ENCODE peak calls at places on chromosomes 3 and 15, in eight cellular contexts. C is IMR-90, M is stomach, B is suprapubic skin, N is tibial nerve, A is uterus, U is spleen, T is NB4. J is an unnamed sample.

GRCh38 chr15:64903331-64903950 is 8.3 kb upstream of the ANKDD1A start:
- DNase-seq in T (no peak), N (no peak), M (no peak), B (no peak), C (no peak), U (no peak), A (no peak), J (no peak)

GRCh38 chr3:183393625-183394024 is 34.8 kb downstream of the MCF2L2 start:
- DNase-seq in M (no peak), T (no peak), N (no peak), C (no peak), A (no peak), B (no peak), U (no peak), J (no peak)

GRCh38 chr15:48395532-48396011 is 64.3 kb downstream of the DUT start:
- DNase-seq in M (no peak), A (peak), U (no peak), B (peak), N (peak), T (no peak), C (peak), J (peak)

GRCh38 chr15:67067930-67068542 is 2.6 kb downstream of the SMAD3 start:
- DNase-seq in T (no peak), A (no peak), U (no peak), N (no peak), B (no peak), M (no peak), C (peak), J (no peak)

GRCh38 chr3:74139648-74140047 is 474.8 kb downstream of the CNTN3 start:
- DNase-seq in C (no peak), A (no peak), T (no peak), N (no peak), U (no peak), B (no peak), M (no peak), J (no peak)

GRCh38 chr15:69034352-69034751 is 19.9 kb downstream of the NOX5 start:
- DNase-seq in B (no peak), T (peak), C (peak), M (no peak), U (no peak), A (no peak), N (no peak), J (peak)

GRCh38 chr15:66459818-66460615 is 37.5 kb downstream of the SNAPC5 start:
- DNase-seq in B (peak), U (no peak), M (no peak), N (no peak), C (peak), A (no peak), T (no peak), J (peak)

GRCh38 chr3:99548674-99549073 is 89.7 kb upstream of the COL8A1 start:
- DNase-seq in T (no peak), U (no peak), B (no peak), C (no peak), A (no peak), N (no peak), M (no peak), J (no peak)

GRCh38 chr15:41940441-41940857 is 31.9 kb downstream of the EHD4 start:
- DNase-seq in M (no peak), N (no peak), U (no peak), C (peak), B (peak), A (no peak), T (no peak), J (no peak)

GRCh38 chr3:155744091-155744625 is 713 bp downstream of the PLCH1 start:
- DNase-seq in U (peak), N (no peak), T (peak), B (no peak), C (peak), M (peak), A (no peak), J (peak)

GRCh38 chr3:15628967-15629366 is 27.4 kb downstream of the BTD start:
- DNase-seq in A (no peak), T (no peak), B (no peak), N (no peak), U (no peak), M (no peak), C (no peak), J (no peak)

GRCh38 chr3:13032206-13032605 is 41.0 kb downstream of the IQSEC1 start:
- DNase-seq in M (no peak), C (no peak), B (no peak), A (no peak), N (no peak), T (no peak), U (peak), J (no peak)

GRCh38 chr3:65979152-65979551 is 59.6 kb downstream of the MAGI1 start:
- DNase-seq in B (no peak), C (peak), M (no peak), U (no peak), N (peak), A (no peak), T (no peak), J (no peak)

GRCh38 chr15:67413770-67414429 is 107.0 kb upstream of the C15orf61 start:
- DNase-seq in C (peak), U (no peak), T (no peak), M (no peak), B (no peak), A (no peak), N (no peak), J (peak)

GRCh38 chr15:89863918-89864317 is 29.9 kb downstream of the AP3S2 start:
- DNase-seq in N (no peak), U (no peak), M (no peak), T (no peak), B (no peak), A (no peak), C (no peak), J (no peak)

GRCh38 chr15:89870688-89871288 is 23.0 kb downstream of the AP3S2 start:
- DNase-seq in A (no peak), N (no peak), B (no peak), U (no peak), M (no peak), T (no peak), C (no peak), J (no peak)

GRCh38 chr15:89860851-89861360 is 32.9 kb downstream of the AP3S2 start:
- DNase-seq in U (no peak), C (no peak), B (no peak), N (no peak), M (no peak), T (no peak), A (no peak), J (no peak)

GRCh38 chr15:89860446-89860845 is 33.3 kb downstream of the AP3S2 start:
- DNase-seq in U (no peak), N (no peak), A (no peak), T (no peak), B (no peak), M (no peak), C (no peak), J (no peak)

GRCh38 chr15:89864958-89865739 is 28.6 kb downstream of the AP3S2 start:
- DNase-seq in U (no peak), T (no peak), B (no peak), C (no peak), M (no peak), A (no peak), N (no peak), J (no peak)
- TF ChIP-seq POLR2A in U (no peak), T (no peak), B (no peak), C (no peak), M (no peak), A (no peak), N (no peak), J (no peak)

GRCh38 chr3:51391566-51392300 is 648 bp downstream of the RBM15B start:
- DNase-seq in T (peak), N (no peak), A (no peak), U (peak), C (peak), B (no peak), M (peak), J (no peak)

GRCh38 chr3:51392301-51393095 is 1.4 kb downstream of the RBM15B start:
- DNase-seq in M (no peak), U (peak), B (peak), A (no peak), N (no peak), T (no peak), C (no peak), J (no peak)

GRCh38 chr3:51393096-51393495 is 2.0 kb downstream of the RBM15B start:
- DNase-seq in A (no peak), B (no peak), N (no peak), T (no peak), C (no peak), U (no peak), M (no peak), J (no peak)

GRCh38 chr3:51394541-51394940 is 3.5 kb downstream of the RBM15B start:
- DNase-seq in N (no peak), M (no peak), T (no peak), U (no peak), A (no peak), B (no peak), C (no peak), J (no peak)

DNA sequence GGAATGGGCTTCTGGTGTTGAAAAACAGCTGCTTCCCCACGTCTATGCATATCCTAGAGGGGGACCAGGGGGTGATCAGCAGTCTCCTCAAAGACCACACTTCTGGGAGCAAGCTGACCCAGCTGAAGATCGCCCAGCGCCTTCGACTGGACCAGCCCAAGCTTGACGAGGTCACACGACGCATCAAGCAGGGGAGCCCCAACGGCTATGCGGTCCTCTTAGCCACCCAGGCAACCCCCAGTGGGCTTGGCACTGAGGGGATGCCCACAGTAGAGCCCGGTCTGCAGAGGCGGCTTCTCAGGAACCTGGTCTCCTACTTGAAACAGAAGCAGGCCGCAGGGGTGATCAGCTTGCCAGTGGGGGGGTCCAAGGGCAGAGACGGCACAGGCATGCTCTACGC is 2.5 kb downstream of the RBM15B start:
- DNase-seq in A (no peak), B (no peak), M (no peak), C (no peak), U (no peak), N (no peak), T (no peak), J (no peak)
- TF ChIP-seq POLR2A in A (no peak), B (no peak), M (no peak), C (no peak), U (no peak), N (no peak), T (no peak), J (no peak)

GRCh38 chr3:126983653-126984390 is 907 bp downstream of the PLXNA1 start:
- DNase-seq in B (no peak), U (peak), N (no peak), T (peak), C (no peak), M (no peak), A (no peak), J (peak)

GRCh38 chr3:126982125-126982521 is 792 bp upstream of the PLXNA1 start:
- DNase-seq in M (no peak), C (peak), B (no peak), T (peak), A (no peak), U (no peak), N (no peak), J (no peak)

GRCh38 chr3:126983276-126983652 is 349 bp downstream of the PLXNA1 start:
- DNase-seq in M (no peak), A (no peak), B (no peak), U (peak), N (no peak), T (no peak), C (no peak), J (no peak)

GRCh38 chr3:126984391-126985142 is 1.7 kb downstream of the PLXNA1 start:
- DNase-seq in U (no peak), B (no peak), C (no peak), N (no peak), A (no peak), M (no peak), T (no peak), J (no peak)

DNA sequence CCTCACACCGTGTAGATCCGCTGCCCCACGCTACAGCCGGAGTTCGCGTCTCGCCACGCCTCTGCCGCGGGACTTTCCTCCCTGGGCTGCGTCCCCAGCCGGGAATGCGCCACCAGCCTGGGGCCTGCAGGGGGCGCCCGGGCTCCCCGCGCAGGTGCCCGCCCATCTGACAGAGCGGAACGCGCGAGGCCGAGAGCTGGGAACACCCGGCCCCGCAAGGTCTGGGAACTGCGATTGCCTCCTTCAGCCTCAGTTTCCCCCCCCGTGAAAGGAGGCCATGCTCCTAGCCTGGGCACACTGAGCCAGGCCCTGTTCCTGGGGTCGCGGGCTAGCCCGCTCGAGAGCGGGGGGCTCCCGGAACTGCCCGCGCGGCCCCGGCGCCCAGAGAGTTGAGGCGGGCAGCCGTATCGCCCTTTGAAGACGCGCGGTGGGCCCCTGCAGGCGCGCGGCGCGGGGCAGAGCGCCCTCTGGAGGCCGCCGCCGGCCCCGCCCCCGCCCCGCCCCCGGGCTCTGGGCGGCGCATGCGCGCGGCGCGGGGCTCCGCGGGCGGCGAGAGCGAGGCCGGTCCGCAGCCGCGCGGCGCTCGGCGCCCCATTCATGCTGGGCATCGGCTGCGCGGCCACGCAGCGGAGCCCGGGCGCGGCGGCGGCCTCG is at the start of gene PLXNA1:
- DNase-seq in B (no peak), M (peak), N (peak), U (peak), T (peak), A (peak), C (peak), J (peak)
- TF ChIP-seq POLR2A in B (no peak), M (no peak), N (no peak), U (no peak), T (peak), A (no peak), C (peak), J (peak)

DNA sequence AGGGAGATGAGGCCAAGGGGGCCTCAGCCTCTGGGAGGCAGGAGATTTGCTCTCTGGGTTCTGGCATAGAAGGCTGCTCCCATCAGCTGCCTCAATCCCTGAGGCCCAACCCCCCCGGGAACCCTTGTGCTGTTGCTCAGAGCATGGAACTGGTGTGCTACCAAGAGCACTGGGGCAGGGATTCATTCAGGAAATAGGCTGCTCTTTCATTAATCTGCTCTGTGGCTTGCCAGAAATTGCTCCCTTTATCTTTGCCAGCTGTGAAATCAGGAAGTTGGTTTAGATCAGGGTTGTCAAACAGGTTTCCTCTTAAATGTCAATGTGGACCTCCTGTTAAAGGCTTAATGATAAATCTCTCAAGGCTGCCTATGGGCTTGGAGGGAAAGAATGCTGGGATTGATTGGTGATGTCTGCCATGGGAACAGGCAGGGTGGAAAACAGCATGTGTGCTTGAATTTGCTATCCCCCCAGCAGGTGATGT is 18.9 kb downstream of the FAM3D start:
- DNase-seq in N (no peak), A (no peak), T (no peak), M (peak), U (no peak), B (no peak), C (no peak), J (no peak)
- TF ChIP-seq POLR2A in N (no peak), A (no peak), T (no peak), M (no peak), U (no peak), B (no peak), C (no peak), J (no peak)

GRCh38 chr3:195811756-195812155 is at the start of gene MUC4:
- DNase-seq in N (no peak), B (no peak), C (no peak), U (peak), A (no peak), M (no peak), T (no peak), J (no peak)
- TF ChIP-seq POLR2A in N (no peak), B (no peak), C (no peak), U (no peak), A (no peak), M (no peak), T (no peak), J (no peak)

GRCh38 chr15:73320619-73321180 is 48.1 kb downstream of the HCN4 start:
- DNase-seq in U (peak), B (no peak), M (no peak), N (no peak), T (no peak), C (no peak), A (no peak), J (no peak)
- TF ChIP-seq POLR2A in U (no peak), B (no peak), M (no peak), N (no peak), T (no peak), C (no peak), A (no peak), J (no peak)

DNA sequence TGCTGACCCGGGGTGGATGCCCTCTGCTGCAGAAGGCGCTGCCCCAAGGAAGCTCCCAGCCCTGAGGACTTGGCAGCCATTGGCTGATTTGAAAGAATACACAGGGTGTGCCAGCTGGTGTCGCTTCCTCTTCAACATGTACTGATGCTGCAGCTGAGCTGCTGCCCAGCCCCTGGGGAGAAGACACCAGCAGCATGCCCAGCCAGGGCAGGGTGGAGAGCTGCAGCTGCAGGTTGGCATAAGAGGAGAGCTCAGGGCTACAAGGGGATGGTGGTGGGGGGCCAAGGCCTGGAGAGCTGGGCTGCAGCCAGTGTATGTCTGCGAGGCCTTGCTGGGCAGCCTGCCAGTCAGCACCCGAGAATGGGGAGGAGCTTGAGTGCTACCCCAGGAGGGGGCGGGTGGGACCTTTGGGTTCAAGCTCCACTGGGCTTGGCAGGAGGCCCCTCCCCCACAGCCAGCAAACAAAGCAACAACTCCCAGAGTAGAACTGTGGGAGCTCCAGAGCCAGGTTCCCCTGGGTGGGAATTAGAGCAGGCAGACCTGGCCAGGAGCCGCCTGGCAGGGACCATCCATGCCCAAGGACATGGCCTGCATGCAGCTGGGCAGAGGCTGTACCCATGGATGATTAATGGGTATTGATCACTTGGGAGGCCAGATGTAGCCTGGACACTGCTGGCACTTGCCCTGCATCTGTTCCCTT is 9.2 kb upstream of the SEMA4B start:
- DNase-seq in B (peak), A (peak), C (no peak), T (peak), U (peak), N (peak), M (peak), J (no peak)
- TF ChIP-seq POLR2A in B (no peak), A (no peak), C (no peak), T (no peak), U (no peak), N (peak), M (no peak), J (no peak)

GRCh38 chr3:8500966-8501365 is 657 bp upstream of the LMCD1 start:
- DNase-seq in U (no peak), M (no peak), T (no peak), A (no peak), B (no peak), N (no peak), C (no peak), J (no peak)

GRCh38 chr3:8500208-8500961 is 1.2 kb upstream of the LMCD1 start:
- DNase-seq in M (peak), U (no peak), N (no peak), T (no peak), C (peak), A (no peak), B (no peak), J (no peak)

GRCh38 chr3:8499181-8499611 is 2.4 kb upstream of the LMCD1 start:
- DNase-seq in N (no peak), U (no peak), B (no peak), C (no peak), M (peak), T (no peak), A (no peak), J (no peak)

GRCh38 chr3:8503461-8503860 is 1.8 kb downstream of the LMCD1 start:
- DNase-seq in B (no peak), U (no peak), N (no peak), A (no peak), C (no peak), M (no peak), T (no peak), J (no peak)

GRCh38 chr3:8501388-8502131 is at the start of gene LMCD1:
- DNase-seq in U (peak), B (peak), M (peak), N (peak), A (peak), C (peak), T (no peak), J (peak)
- TF ChIP-seq POLR2A in U (no peak), B (peak), M (no peak), N (peak), A (peak), C (peak), T (no peak), J (peak)

DNA sequence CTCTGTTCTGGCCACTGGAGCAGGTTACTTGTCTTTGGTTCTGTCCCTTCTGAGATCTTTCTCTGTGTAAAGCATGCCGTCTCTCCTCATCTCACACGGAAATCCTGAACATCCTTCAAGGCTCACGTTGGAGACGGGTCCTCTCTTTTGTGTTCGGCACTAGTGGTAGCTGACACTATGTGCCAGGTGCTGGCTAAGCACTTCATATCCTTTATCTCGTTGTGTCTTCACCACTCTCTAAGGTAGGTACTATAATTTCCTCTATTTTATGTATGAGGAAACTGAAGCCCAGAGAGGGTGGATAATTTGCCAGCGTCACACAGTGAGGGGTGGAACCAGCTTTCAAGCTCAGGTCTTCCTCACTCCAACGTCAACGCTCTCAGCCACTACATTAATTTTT is 1.2 kb downstream of the IFT122 start:
- DNase-seq in T (peak), A (no peak), N (no peak), B (no peak), C (no peak), U (no peak), M (no peak), J (no peak)
- TF ChIP-seq POLR2A in T (no peak), A (no peak), N (no peak), B (no peak), C (no peak), U (no peak), M (no peak), J (no peak)

J was measured in H54.